ENCODE peak calls at places on chromosomes 6 and 20, in eight cellular contexts. One of them, this sample, is unnamed. For H3K9me3 and H3K4me1, the result is how much of the 10 kb centered on the place peaks cover.

GRCh38 chr6:21019614-21020013 is 485.4 kb downstream of the CDKAL1 start:
- DNase-seq in left lung: no peak
- DNase-seq in heart right ventricle: no peak
- DNase-seq in GM12878: no peak
- DNase-seq in IMR-90: peak
- DNase-seq in transverse colon: no peak
- DNase-seq in suprapubic skin: no peak
- DNase-seq in cardiac muscle cell: no peak
- DNase-seq in this sample: no peak

GRCh38 chr6:106469882-106470281 is 109.4 kb downstream of the CRYBG1 start:
- DNase-seq in transverse colon: peak
- DNase-seq in GM12878: no peak
- DNase-seq in heart right ventricle: no peak
- DNase-seq in IMR-90: no peak
- DNase-seq in left lung: no peak
- DNase-seq in cardiac muscle cell: no peak
- DNase-seq in suprapubic skin: no peak
- DNase-seq in this sample: no peak

GRCh38 chr6:53846250-53846649 is 51.4 kb downstream of the LRRC1 start:
- DNase-seq in heart right ventricle: no peak
- DNase-seq in IMR-90: no peak
- DNase-seq in left lung: peak
- DNase-seq in cardiac muscle cell: no peak
- DNase-seq in GM12878: no peak
- DNase-seq in transverse colon: no peak
- DNase-seq in suprapubic skin: no peak
- DNase-seq in this sample: no peak

GRCh38 chr6:4856779-4857178 is 80.6 kb downstream of the CDYL start:
- DNase-seq in GM12878: no peak
- DNase-seq in cardiac muscle cell: no peak
- DNase-seq in transverse colon: no peak
- DNase-seq in left lung: no peak
- DNase-seq in heart right ventricle: no peak
- DNase-seq in IMR-90: no peak
- DNase-seq in suprapubic skin: no peak
- DNase-seq in this sample: no peak

GRCh38 chr6:162765251-162765650 is 37.5 kb downstream of the PACRG start:
- DNase-seq in cardiac muscle cell: no peak
- DNase-seq in left lung: no peak
- DNase-seq in suprapubic skin: no peak
- DNase-seq in GM12878: no peak
- DNase-seq in IMR-90: no peak
- DNase-seq in heart right ventricle: no peak
- DNase-seq in transverse colon: no peak
- DNase-seq in this sample: no peak

GRCh38 chr6:45163952-45164766 is 164.0 kb upstream of the RUNX2 start:
- DNase-seq in IMR-90: no peak
- DNase-seq in heart right ventricle: no peak
- DNase-seq in left lung: no peak
- DNase-seq in transverse colon: no peak
- DNase-seq in GM12878: peak
- DNase-seq in cardiac muscle cell: no peak
- DNase-seq in suprapubic skin: no peak
- DNase-seq in this sample: peak

GRCh38 chr6:26199057-26199772 is 112.0 kb downstream of the HFE start:
- DNase-seq in suprapubic skin: peak
- DNase-seq in transverse colon: peak
- DNase-seq in GM12878: peak
- DNase-seq in left lung: peak
- DNase-seq in IMR-90: peak
- DNase-seq in cardiac muscle cell: peak
- DNase-seq in heart right ventricle: peak
- DNase-seq in this sample: peak

GRCh38 chr20:64053841-64054661 is 4.6 kb upstream of the SOX18 start:
- DNase-seq in cardiac muscle cell: peak
- DNase-seq in transverse colon: no peak
- DNase-seq in suprapubic skin: no peak
- DNase-seq in left lung: no peak
- DNase-seq in IMR-90: no peak
- DNase-seq in heart right ventricle: peak
- DNase-seq in GM12878: no peak
- DNase-seq in this sample: no peak

GRCh38 chr6:80094017-80094416 is 12.5 kb upstream of the BCKDHB start:
- DNase-seq in transverse colon: no peak
- DNase-seq in heart right ventricle: no peak
- DNase-seq in cardiac muscle cell: peak
- DNase-seq in left lung: no peak
- DNase-seq in suprapubic skin: no peak
- DNase-seq in GM12878: no peak
- DNase-seq in IMR-90: peak
- DNase-seq in this sample: no peak

GRCh38 chr6:135909737-135910387 is 58.4 kb downstream of the PDE7B start:
- DNase-seq in IMR-90: peak
- DNase-seq in cardiac muscle cell: peak
- DNase-seq in suprapubic skin: no peak
- DNase-seq in left lung: no peak
- DNase-seq in heart right ventricle: peak
- DNase-seq in transverse colon: peak
- DNase-seq in GM12878: peak
- DNase-seq in this sample: peak

GRCh38 chr6:138467901-138468300 is 31.4 kb downstream of the NHSL1 start:
- DNase-seq in heart right ventricle: no peak
- DNase-seq in cardiac muscle cell: no peak
- DNase-seq in GM12878: no peak
- DNase-seq in IMR-90: peak
- DNase-seq in left lung: no peak
- DNase-seq in transverse colon: no peak
- DNase-seq in suprapubic skin: no peak
- DNase-seq in this sample: no peak

GRCh38 chr20:61086031-61086430 is 166.0 kb upstream of the CDH4 start:
- DNase-seq in cardiac muscle cell: no peak
- DNase-seq in transverse colon: no peak
- DNase-seq in left lung: no peak
- DNase-seq in IMR-90: no peak
- DNase-seq in heart right ventricle: no peak
- DNase-seq in suprapubic skin: no peak
- DNase-seq in GM12878: no peak
- DNase-seq in this sample: no peak

GRCh38 chr20:61083431-61083830 is 168.6 kb upstream of the CDH4 start:
- DNase-seq in IMR-90: no peak
- DNase-seq in GM12878: no peak
- DNase-seq in transverse colon: no peak
- DNase-seq in suprapubic skin: no peak
- DNase-seq in left lung: no peak
- DNase-seq in heart right ventricle: no peak
- DNase-seq in cardiac muscle cell: no peak
- DNase-seq in this sample: no peak

DNA sequence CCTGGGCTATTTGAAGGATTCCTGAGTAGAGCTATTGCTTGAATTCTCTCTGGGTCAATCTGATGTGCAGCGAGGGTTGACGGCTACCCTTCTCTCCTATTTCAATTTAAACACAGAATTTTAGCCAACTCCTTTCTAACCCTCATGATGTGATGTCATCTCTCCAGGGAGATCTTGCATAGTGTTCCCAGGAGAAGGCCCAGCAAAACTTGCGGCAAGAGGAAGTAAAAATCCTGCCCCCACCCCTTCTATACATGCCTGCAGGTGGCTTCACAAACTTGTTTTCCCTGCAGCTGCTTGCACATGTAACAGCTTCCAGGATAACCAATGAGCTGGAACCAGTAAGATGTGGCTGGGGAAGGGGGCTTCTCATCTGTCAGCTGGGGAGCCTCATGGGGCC is 169.4 kb upstream of the CDH4 start:
- DNase-seq in GM12878: no peak
- DNase-seq in cardiac muscle cell: no peak
- DNase-seq in heart right ventricle: no peak
- DNase-seq in transverse colon: no peak
- DNase-seq in IMR-90: no peak
- DNase-seq in suprapubic skin: no peak
- DNase-seq in left lung: no peak
- DNase-seq in this sample: no peak
- H3K27ac ChIP-seq in GM12878: no peak
- H3K27ac ChIP-seq in cardiac muscle cell: no peak
- H3K27ac ChIP-seq in heart right ventricle: no peak
- H3K27ac ChIP-seq in transverse colon: no peak
- H3K27ac ChIP-seq in IMR-90: no peak
- H3K27ac ChIP-seq in suprapubic skin: no peak
- H3K27ac ChIP-seq in left lung: no peak
- H3K27ac ChIP-seq in this sample: no peak

GRCh38 chr20:25081730-25082497 is at the start of gene VSX1:
- DNase-seq in GM12878: no peak
- DNase-seq in suprapubic skin: no peak
- DNase-seq in transverse colon: no peak
- DNase-seq in cardiac muscle cell: no peak
- DNase-seq in heart right ventricle: no peak
- DNase-seq in IMR-90: no peak
- DNase-seq in left lung: peak
- DNase-seq in this sample: no peak

GRCh38 chr20:25082498-25082873 is 545 bp upstream of the VSX1 start:
- DNase-seq in cardiac muscle cell: no peak
- DNase-seq in transverse colon: no peak
- DNase-seq in left lung: no peak
- DNase-seq in GM12878: no peak
- DNase-seq in IMR-90: no peak
- DNase-seq in suprapubic skin: no peak
- DNase-seq in heart right ventricle: no peak
- DNase-seq in this sample: no peak

GRCh38 chr20:25083141-25083772 is 1.3 kb upstream of the VSX1 start:
- DNase-seq in suprapubic skin: no peak
- DNase-seq in left lung: peak
- DNase-seq in transverse colon: no peak
- DNase-seq in cardiac muscle cell: no peak
- DNase-seq in IMR-90: no peak
- DNase-seq in GM12878: no peak
- DNase-seq in heart right ventricle: no peak
- DNase-seq in this sample: no peak

GRCh38 chr20:25079171-25079570 is 2.8 kb downstream of the VSX1 start:
- DNase-seq in IMR-90: no peak
- DNase-seq in left lung: no peak
- DNase-seq in cardiac muscle cell: no peak
- DNase-seq in suprapubic skin: no peak
- DNase-seq in GM12878: no peak
- DNase-seq in transverse colon: peak
- DNase-seq in heart right ventricle: no peak
- DNase-seq in this sample: peak

DNA sequence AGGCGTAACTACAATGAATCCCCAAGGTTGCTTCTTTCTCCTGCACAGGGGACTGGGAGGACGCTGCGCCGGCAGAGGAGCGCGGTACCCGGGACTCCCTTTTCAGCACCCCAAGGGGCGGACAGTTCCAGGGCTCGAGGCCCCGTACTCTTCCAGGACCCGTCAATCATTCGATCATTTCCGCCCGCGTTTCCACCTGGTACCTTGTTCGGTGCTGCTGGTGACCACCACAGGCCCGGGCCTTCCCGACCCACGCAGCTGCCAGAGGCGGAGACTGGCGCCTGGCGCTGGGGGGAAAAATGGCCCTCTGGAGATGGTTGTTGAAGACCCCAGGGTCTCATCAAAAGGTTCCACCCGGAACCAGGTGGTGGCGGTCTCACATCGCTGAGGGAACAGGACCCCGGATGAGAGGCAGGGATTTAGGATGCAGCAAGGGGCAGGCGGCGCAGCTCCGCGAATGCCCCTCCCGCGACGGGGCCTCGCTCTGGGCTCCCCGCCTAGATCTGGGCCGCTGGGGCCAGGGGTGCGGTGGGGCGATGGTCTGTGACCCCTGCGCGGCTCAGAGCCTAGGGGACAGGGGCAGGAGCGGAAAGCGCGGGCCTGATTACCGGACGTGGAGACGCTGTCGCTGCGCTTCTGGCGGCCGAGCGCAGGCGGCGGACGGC is 744 bp downstream of the VSX1 start:
- DNase-seq in cardiac muscle cell: peak
- DNase-seq in transverse colon: no peak
- DNase-seq in heart right ventricle: no peak
- DNase-seq in GM12878: no peak
- DNase-seq in suprapubic skin: no peak
- DNase-seq in IMR-90: no peak
- DNase-seq in left lung: no peak
- DNase-seq in this sample: no peak
- H3K9me3 ChIP-seq in cardiac muscle cell: under half
- H3K9me3 ChIP-seq in transverse colon: under half
- H3K9me3 ChIP-seq in heart right ventricle: under half
- H3K9me3 ChIP-seq in GM12878: under half
- H3K9me3 ChIP-seq in suprapubic skin: under half
- H3K9me3 ChIP-seq in IMR-90: under half
- H3K9me3 ChIP-seq in left lung: under half
- H3K9me3 ChIP-seq in this sample: under half

DNA sequence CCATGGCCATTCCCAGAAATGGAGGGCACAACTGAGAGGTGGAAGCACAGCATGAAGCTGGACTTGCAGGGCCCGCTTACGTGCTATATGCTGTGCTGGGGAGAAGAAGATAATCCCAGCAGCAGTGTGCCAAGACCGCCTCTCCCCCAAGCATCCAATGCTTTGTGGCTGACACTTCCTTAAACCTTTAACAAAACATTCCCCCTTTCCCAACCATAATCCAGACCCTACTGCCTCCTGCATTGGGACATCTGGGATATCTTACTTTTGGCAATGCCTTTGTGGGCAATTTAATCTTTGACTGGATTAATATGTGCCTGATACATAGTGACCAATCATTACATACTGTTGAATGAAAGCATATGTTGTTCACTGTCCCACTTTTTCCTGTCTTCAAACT is 3.1 kb upstream of the TENT5A start:
- DNase-seq in suprapubic skin: no peak
- DNase-seq in cardiac muscle cell: no peak
- DNase-seq in transverse colon: no peak
- DNase-seq in GM12878: no peak
- DNase-seq in left lung: peak
- DNase-seq in IMR-90: no peak
- DNase-seq in heart right ventricle: no peak
- DNase-seq in this sample: no peak
- H3K4me1 ChIP-seq in suprapubic skin: under half
- H3K4me1 ChIP-seq in cardiac muscle cell: under half
- H3K4me1 ChIP-seq in transverse colon: under half
- H3K4me1 ChIP-seq in GM12878: under half
- H3K4me1 ChIP-seq in left lung: under half
- H3K4me1 ChIP-seq in IMR-90: under half
- H3K4me1 ChIP-seq in heart right ventricle: under half
- H3K4me1 ChIP-seq in this sample: under half

DNA sequence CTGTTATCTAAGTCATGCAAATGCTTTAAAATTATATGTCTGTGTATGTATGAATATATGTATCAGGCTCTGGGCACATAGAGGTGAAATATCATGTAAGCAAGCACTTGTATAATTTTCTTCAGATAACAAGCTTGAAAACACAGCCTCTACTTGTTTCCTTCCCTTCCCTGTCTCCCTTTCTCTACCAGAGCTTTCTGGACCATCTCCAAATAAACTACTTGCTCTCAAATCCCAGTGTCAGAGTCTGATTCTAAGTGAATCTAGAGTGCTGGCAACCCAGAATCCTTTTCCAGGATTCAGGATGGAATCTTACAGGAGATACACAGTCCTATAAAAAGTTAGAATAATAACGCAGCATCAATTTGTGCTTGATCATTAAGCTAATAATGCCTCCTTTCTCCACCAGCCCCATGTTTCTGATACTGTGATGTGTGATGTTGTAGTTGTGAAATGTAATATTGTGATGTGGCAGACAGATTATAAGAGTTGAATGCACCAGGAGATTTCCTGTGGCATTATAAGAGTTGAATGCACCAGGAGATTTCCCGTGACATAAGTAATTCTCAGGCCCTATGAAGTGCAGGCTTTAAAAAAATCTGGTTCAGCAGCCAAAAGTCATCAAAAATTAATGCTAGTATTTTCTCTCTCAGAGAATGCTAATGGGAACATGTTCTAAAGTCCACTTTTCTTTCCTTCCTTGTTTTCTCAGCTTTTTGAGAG is 89.6 kb downstream of the PCSK2 start:
- DNase-seq in heart right ventricle: no peak
- DNase-seq in cardiac muscle cell: no peak
- DNase-seq in GM12878: no peak
- DNase-seq in transverse colon: no peak
- DNase-seq in left lung: no peak
- DNase-seq in suprapubic skin: no peak
- DNase-seq in IMR-90: no peak
- DNase-seq in this sample: no peak
- H3K27ac ChIP-seq in heart right ventricle: no peak
- H3K27ac ChIP-seq in cardiac muscle cell: no peak
- H3K27ac ChIP-seq in GM12878: no peak
- H3K27ac ChIP-seq in transverse colon: no peak
- H3K27ac ChIP-seq in left lung: no peak
- H3K27ac ChIP-seq in suprapubic skin: no peak
- H3K27ac ChIP-seq in IMR-90: no peak
- H3K27ac ChIP-seq in this sample: no peak

This sample was measured in CD8-positive, alpha-beta T cell.